ENCODE peak calls at places on chromosomes 5 and 9, in seven cellular contexts. H is PC-3, E is fibroblast of mammary gland, A is endodermal cell, B is brain microvascular endothelial cell, Z is HepG2, F is A549. R is an unnamed sample.

GRCh38 chr5:94503677-94504076 is 114.7 kb downstream of the KIAA0825 start:
- DNase-seq in A (no peak), F (no peak), E (peak; percentile 8), H (no peak), B (no peak), Z (no peak), R (no peak)

GRCh38 chr5:90293931-90294330 is 115.6 kb downstream of the CETN3 start:
- DNase-seq in Z (peak; percentile 25), H (peak; percentile 18), F (peak; percentile 40), A (peak; percentile 63), B (peak; percentile 89), E (peak; percentile 18), R (peak; percentile 57)

GRCh38 chr5:73126381-73126780 is 6.0 kb downstream of the TMEM171 start:
- DNase-seq in E (no peak), A (no peak), Z (no peak), H (no peak), F (no peak), B (no peak), R (no peak)

GRCh38 chr9:87263291-87263690 is 234.4 kb upstream of the DAPK1 start:
- DNase-seq in B (no peak), F (peak; percentile 12), A (peak; percentile 94), Z (no peak), E (no peak), H (no peak), R (no peak)

GRCh38 chr5:151319334-151319733 is 15.8 kb upstream of the SLC36A3 start:
- DNase-seq in A (peak; percentile 67), H (peak; percentile 51), Z (no peak), F (peak; percentile 31), B (peak; percentile 14), E (peak; percentile 14), R (peak; percentile 1)

GRCh38 chr9:14158911-14159310 is 155.0 kb downstream of the NFIB start:
- DNase-seq in Z (no peak), H (peak; percentile 67), A (no peak), B (peak; percentile 74), F (peak; percentile 55), E (peak; percentile 85), R (peak; percentile 84)

GRCh38 chr5:16933337-16933736 is 2.8 kb downstream of the MYO10 start:
- DNase-seq in B (no peak), A (no peak), E (no peak), H (no peak), Z (no peak), F (no peak), R (no peak)

GRCh38 chr9:112378441-112379176 is 1.3 kb upstream of the HSDL2 start:
- DNase-seq in Z (no peak), H (peak; percentile 38), A (peak; percentile 51), B (peak; percentile 27), F (peak; percentile 26), E (peak; percentile 8), R (no peak)

GRCh38 chr9:96338299-96338698 is 36.3 kb upstream of the HSD17B3 start:
- DNase-seq in A (no peak), F (no peak), H (no peak), Z (no peak), E (no peak), B (no peak), R (no peak)

GRCh38 chr5:10601246-10602030 is 37.6 kb downstream of the ANKRD33B start:
- DNase-seq in H (peak; percentile 99), E (peak; percentile 97), B (peak; percentile 79), F (peak; percentile 90), Z (peak; percentile 47), A (peak; percentile 47), R (peak; percentile 97)

GRCh38 chr5:171450423-171451246 is 31.2 kb downstream of the FGF18 start:
- DNase-seq in B (peak; percentile 60), F (no peak), A (peak; percentile 87), E (peak; percentile 83), Z (no peak), H (no peak), R (peak; percentile 74)

GRCh38 chr5:32283539-32284377 is 29.0 kb downstream of the MTMR12 start:
- DNase-seq in B (peak; percentile 40), A (no peak), H (peak; percentile 28), E (peak; percentile 63), F (no peak), Z (no peak), R (no peak)

GRCh38 chr9:132832171-132832570 is 45.9 kb downstream of the AK8 start:
- DNase-seq in E (no peak), B (no peak), A (no peak), Z (no peak), H (no peak), F (no peak), R (no peak)

GRCh38 chr9:137023157-137023556 is 4.9 kb downstream of the ABCA2 start:
- DNase-seq in Z (no peak), B (no peak), E (no peak), H (no peak), A (no peak), F (no peak), R (no peak)

GRCh38 chr5:6261256-6261655 is 117.1 kb downstream of the MED10 start:
- DNase-seq in Z (no peak), A (no peak), E (no peak), B (no peak), H (no peak), F (no peak), R (no peak)

GRCh38 chr5:39755986-39756385 is 331.2 kb upstream of the DAB2 start:
- DNase-seq in F (peak; percentile 86), E (peak; percentile 98), A (no peak), H (peak; percentile 95), Z (no peak), B (peak; percentile 95), R (peak; percentile 95)

GRCh38 chr9:128128836-128129590 is 1.5 kb upstream of the PTGES2 start:
- DNase-seq in E (no peak), F (no peak), Z (no peak), A (no peak), H (no peak), B (no peak), R (no peak)

GRCh38 chr9:32551491-32552049 is 557 bp upstream of the SMIM27 start:
- DNase-seq in B (peak; percentile 20), H (peak; percentile 16), E (peak; percentile 45), A (no peak), F (peak; percentile 30), Z (peak; percentile 14), R (peak; percentile 25)

GRCh38 chr5:37751227-37751626 is 88.6 kb downstream of the GDNF start:
- DNase-seq in Z (no peak), E (peak; percentile 51), B (no peak), A (no peak), H (peak; percentile 73), F (no peak), R (no peak)

GRCh38 chr9:34337404-34337803 is 8.0 kb downstream of the NUDT2 start:
- DNase-seq in A (no peak), Z (no peak), F (peak; percentile 16), E (no peak), B (no peak), H (peak; percentile 5), R (peak; percentile 29)

GRCh38 chr5:139390639-139391569 is 1.2 kb upstream of the MZB1 start:
- DNase-seq in B (no peak), H (peak; percentile 44), Z (no peak), E (no peak), A (peak; percentile 56), F (no peak), R (no peak)

GRCh38 chr9:105967798-105968197 is 273.5 kb downstream of the TMEM38B start:
- DNase-seq in A (no peak), F (no peak), H (no peak), B (no peak), Z (no peak), E (no peak), R (no peak)

DNA sequence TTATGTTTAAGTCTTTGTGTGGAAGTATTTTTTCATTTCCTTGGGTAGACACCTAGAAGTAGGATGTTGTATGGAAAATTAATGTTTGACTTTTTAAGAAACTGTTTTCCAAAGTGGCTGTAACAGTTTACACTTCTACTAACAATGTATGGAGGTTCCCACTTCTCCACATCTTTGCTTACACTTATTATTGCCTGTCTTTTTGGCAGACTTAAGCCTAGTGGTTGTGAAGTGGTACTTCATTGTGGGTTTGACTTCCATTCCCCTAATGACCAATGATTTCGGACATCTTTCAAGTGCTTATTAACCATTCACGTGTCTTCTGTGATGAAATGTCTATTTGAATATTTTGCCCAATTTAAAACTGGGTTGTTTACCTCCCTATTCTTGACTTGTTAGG is 91.5 kb upstream of the CDKN2B start:
- DNase-seq in E (no peak), A (no peak), H (no peak), B (no peak), F (no peak), Z (no peak), R (no peak)
- TF ChIP-seq CTCF in E (peak; percentile 30), A (peak; percentile 73), H (peak; percentile 25), B (peak; percentile 24), F (no peak), Z (no peak), R (no peak)

GRCh38 chr5:142141463-142141862 is 32.9 kb downstream of the NDFIP1 start:
- DNase-seq in B (no peak), H (peak; percentile 7), F (no peak), A (no peak), E (no peak), Z (no peak), R (no peak)
- TF ChIP-seq CTCF in B (no peak), H (peak; percentile 40), F (peak; percentile 38), A (peak; percentile 38), E (no peak), Z (peak; percentile 32), R (no peak)

GRCh38 chr5:125813221-125813974 is 609.8 kb upstream of the GRAMD2B start:
- DNase-seq in Z (no peak), H (no peak), B (no peak), F (no peak), A (no peak), E (no peak), R (no peak)
- TF ChIP-seq CTCF in Z (no peak), H (no peak), B (no peak), F (no peak), A (no peak), E (no peak), R (no peak)

DNA sequence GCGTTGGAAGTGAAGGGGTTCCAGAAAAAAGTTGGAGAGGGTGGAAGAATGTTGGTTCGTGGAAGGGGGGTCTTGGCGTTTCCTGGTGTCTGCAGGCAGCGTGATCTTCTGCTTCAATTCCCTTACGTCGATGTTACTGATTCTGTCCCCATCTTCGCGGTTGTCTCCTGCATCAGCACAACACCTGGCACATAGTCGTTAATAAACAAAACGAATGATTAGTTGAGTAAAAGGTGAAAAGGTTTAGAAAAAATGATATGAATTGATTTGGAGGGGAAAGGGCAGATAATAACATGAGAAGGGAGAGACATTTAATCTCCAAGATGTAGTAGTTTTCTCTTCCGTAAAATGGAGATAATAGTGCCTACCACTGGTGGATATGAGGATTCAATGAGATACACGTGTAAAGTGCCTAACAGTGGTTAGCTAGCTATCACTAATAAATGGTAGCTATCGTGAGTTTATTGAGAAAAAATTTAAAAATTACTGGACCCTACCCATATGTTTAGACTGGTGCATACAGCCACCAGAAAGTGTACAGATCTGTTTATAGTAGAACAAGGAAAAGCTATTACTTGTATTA is 556 bp downstream of the MTREX start:
- DNase-seq in H (no peak), Z (peak; percentile 4), A (no peak), F (peak; percentile 39), B (no peak), E (peak; percentile 42), R (peak; percentile 49)
- TF ChIP-seq CTCF in H (peak; percentile 17), Z (peak; percentile 15), A (peak; percentile 24), F (peak; percentile 26), B (no peak), E (peak; percentile 12), R (peak; percentile 16)

DNA sequence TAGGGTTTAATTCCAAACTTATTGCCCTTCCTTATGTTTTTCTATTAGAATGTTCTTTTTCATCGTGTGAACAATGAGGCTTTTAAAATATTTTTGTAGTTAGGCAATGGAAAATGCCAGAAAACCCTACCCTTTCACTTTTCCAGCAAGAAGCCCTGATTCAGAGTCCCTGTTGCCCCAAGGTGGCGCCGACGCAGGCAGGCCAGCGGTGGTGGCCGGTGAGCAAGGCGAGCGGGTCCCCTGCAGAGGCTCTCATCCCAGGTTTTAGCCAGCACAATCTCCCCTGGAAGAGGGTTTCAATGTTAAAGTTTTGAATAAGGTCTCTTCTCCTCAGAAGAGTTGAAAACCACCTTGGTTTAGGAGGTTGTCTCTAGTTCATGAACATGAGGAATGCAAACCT is 40.8 kb upstream of the CKMT2 start:
- DNase-seq in A (peak; percentile 79), E (no peak), Z (no peak), F (no peak), H (no peak), B (no peak), R (no peak)
- TF ChIP-seq CTCF in A (peak; percentile 61), E (no peak), Z (no peak), F (no peak), H (no peak), B (peak; percentile 15), R (no peak)